ENCODE peak calls at places on chromosomes 13 and 19, in nine cellular contexts. One of them, this sample, is unnamed.

GRCh38 chr13:33583398-33583797 is 234.6 kb upstream of the RFC3 start:
- DNase-seq in sigmoid colon: no peak
- DNase-seq in tibial nerve: no peak
- DNase-seq in upper lobe of left lung: no peak
- DNase-seq in SK-N-SH: no peak
- DNase-seq in suprapubic skin: no peak
- DNase-seq in transverse colon: no peak
- DNase-seq in A549: no peak
- DNase-seq in esophagus muscularis mucosa: no peak
- DNase-seq in this sample: no peak

GRCh38 chr13:46578590-46578975 is 25.6 kb downstream of the LRCH1 start:
- DNase-seq in sigmoid colon: no peak
- DNase-seq in tibial nerve: no peak
- DNase-seq in upper lobe of left lung: no peak
- DNase-seq in SK-N-SH: no peak
- DNase-seq in suprapubic skin: no peak
- DNase-seq in transverse colon: no peak
- DNase-seq in A549: no peak
- DNase-seq in esophagus muscularis mucosa: no peak
- DNase-seq in this sample: no peak

GRCh38 chr19:33231511-33231910 is 5.9 kb upstream of the SLC7A10 start:
- DNase-seq in sigmoid colon: no peak
- DNase-seq in tibial nerve: no peak
- DNase-seq in upper lobe of left lung: no peak
- DNase-seq in SK-N-SH: no peak
- DNase-seq in suprapubic skin: no peak
- DNase-seq in transverse colon: no peak
- DNase-seq in A549: no peak
- DNase-seq in esophagus muscularis mucosa: no peak
- DNase-seq in this sample: no peak

GRCh38 chr13:75607447-75607846 is 28.7 kb upstream of the LMO7 start:
- DNase-seq in sigmoid colon: no peak
- DNase-seq in tibial nerve: no peak
- DNase-seq in upper lobe of left lung: no peak
- DNase-seq in SK-N-SH: no peak
- DNase-seq in suprapubic skin: no peak
- DNase-seq in transverse colon: no peak
- DNase-seq in A549: no peak
- DNase-seq in esophagus muscularis mucosa: no peak
- DNase-seq in this sample: no peak

GRCh38 chr19:47390533-47391488 is 28.5 kb downstream of the MEIS3 start:
- DNase-seq in sigmoid colon: no peak
- DNase-seq in tibial nerve: no peak
- DNase-seq in upper lobe of left lung: no peak
- DNase-seq in SK-N-SH: no peak
- DNase-seq in suprapubic skin: no peak
- DNase-seq in transverse colon: no peak
- DNase-seq in A549: no peak
- DNase-seq in esophagus muscularis mucosa: no peak
- DNase-seq in this sample: no peak

GRCh38 chr19:46447824-46448223 is 19.1 kb upstream of the PNMA8C start:
- DNase-seq in sigmoid colon: no peak
- DNase-seq in tibial nerve: no peak
- DNase-seq in upper lobe of left lung: no peak
- DNase-seq in SK-N-SH: no peak
- DNase-seq in suprapubic skin: no peak
- DNase-seq in transverse colon: no peak
- DNase-seq in A549: no peak
- DNase-seq in esophagus muscularis mucosa: no peak
- DNase-seq in this sample: no peak

GRCh38 chr19:39671739-39672363 is 16.1 kb downstream of the LGALS16 start:
- DNase-seq in sigmoid colon: no peak
- DNase-seq in tibial nerve: peak
- DNase-seq in upper lobe of left lung: no peak
- DNase-seq in SK-N-SH: peak
- DNase-seq in suprapubic skin: no peak
- DNase-seq in transverse colon: no peak
- DNase-seq in A549: peak
- DNase-seq in esophagus muscularis mucosa: peak
- DNase-seq in this sample: peak

GRCh38 chr19:18663940-18664530 is 19.4 kb upstream of the CRTC1 start:
- DNase-seq in sigmoid colon: no peak
- DNase-seq in tibial nerve: no peak
- DNase-seq in upper lobe of left lung: no peak
- DNase-seq in SK-N-SH: no peak
- DNase-seq in suprapubic skin: no peak
- DNase-seq in transverse colon: no peak
- DNase-seq in A549: no peak
- DNase-seq in esophagus muscularis mucosa: no peak
- DNase-seq in this sample: no peak

GRCh38 chr13:88384542-88384941 is 713.4 kb downstream of the SLITRK5 start:
- DNase-seq in sigmoid colon: no peak
- DNase-seq in tibial nerve: no peak
- DNase-seq in upper lobe of left lung: no peak
- DNase-seq in SK-N-SH: no peak
- DNase-seq in suprapubic skin: no peak
- DNase-seq in transverse colon: no peak
- DNase-seq in A549: no peak
- DNase-seq in esophagus muscularis mucosa: no peak
- DNase-seq in this sample: no peak

GRCh38 chr13:49256841-49257240 is 9.1 kb downstream of the CDADC1 start:
- DNase-seq in sigmoid colon: no peak
- DNase-seq in tibial nerve: peak
- DNase-seq in upper lobe of left lung: no peak
- DNase-seq in SK-N-SH: no peak
- DNase-seq in suprapubic skin: no peak
- DNase-seq in transverse colon: no peak
- DNase-seq in A549: no peak
- DNase-seq in esophagus muscularis mucosa: no peak
- DNase-seq in this sample: no peak

GRCh38 chr13:37102896-37103295 is 2.6 kb downstream of the CSNK1A1L start:
- DNase-seq in sigmoid colon: no peak
- DNase-seq in tibial nerve: no peak
- DNase-seq in upper lobe of left lung: no peak
- DNase-seq in SK-N-SH: no peak
- DNase-seq in suprapubic skin: no peak
- DNase-seq in transverse colon: no peak
- DNase-seq in A549: no peak
- DNase-seq in esophagus muscularis mucosa: no peak
- DNase-seq in this sample: no peak

DNA sequence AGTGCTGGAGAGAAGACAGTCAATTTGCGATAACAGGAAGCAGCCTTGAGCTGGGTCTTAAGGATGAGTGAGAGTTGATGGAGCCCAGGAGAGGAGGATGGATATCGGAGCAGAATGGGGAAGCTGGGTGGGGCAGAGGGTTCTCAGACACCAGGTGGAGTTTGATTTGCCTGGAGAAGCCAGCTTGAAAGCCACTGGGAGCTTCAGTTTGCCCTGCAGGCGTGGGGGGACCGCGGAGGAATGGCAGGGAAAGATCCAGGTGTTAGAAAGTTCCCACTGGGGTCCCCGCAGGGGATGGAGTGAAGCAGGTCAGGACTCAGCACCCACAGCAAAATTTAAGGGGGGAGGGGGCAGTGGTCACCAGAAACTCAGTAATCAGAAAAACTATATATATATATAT is 887 bp upstream of the CDC42EP5 start:
- DNase-seq in sigmoid colon: no peak
- DNase-seq in tibial nerve: no peak
- DNase-seq in upper lobe of left lung: no peak
- DNase-seq in SK-N-SH: no peak
- DNase-seq in suprapubic skin: peak
- DNase-seq in transverse colon: no peak
- DNase-seq in A549: no peak
- DNase-seq in esophagus muscularis mucosa: no peak
- DNase-seq in this sample: no peak
- TF ChIP-seq EP300 in sigmoid colon: no peak
- TF ChIP-seq EP300 in tibial nerve: no peak
- TF ChIP-seq EP300 in upper lobe of left lung: no peak
- TF ChIP-seq EP300 in SK-N-SH: no peak
- TF ChIP-seq EP300 in suprapubic skin: no peak
- TF ChIP-seq EP300 in transverse colon: no peak
- TF ChIP-seq EP300 in A549: no peak
- TF ChIP-seq EP300 in esophagus muscularis mucosa: no peak
- TF ChIP-seq EP300 in this sample: no peak

GRCh38 chr13:40386586-40386985 is 279.9 kb downstream of the FOXO1 start:
- DNase-seq in sigmoid colon: no peak
- DNase-seq in tibial nerve: no peak
- DNase-seq in upper lobe of left lung: no peak
- DNase-seq in SK-N-SH: no peak
- DNase-seq in suprapubic skin: no peak
- DNase-seq in transverse colon: no peak
- DNase-seq in A549: no peak
- DNase-seq in esophagus muscularis mucosa: no peak
- DNase-seq in this sample: no peak

GRCh38 chr13:40389081-40389641 is 277.3 kb downstream of the FOXO1 start:
- DNase-seq in sigmoid colon: no peak
- DNase-seq in tibial nerve: no peak
- DNase-seq in upper lobe of left lung: no peak
- DNase-seq in SK-N-SH: no peak
- DNase-seq in suprapubic skin: no peak
- DNase-seq in transverse colon: no peak
- DNase-seq in A549: no peak
- DNase-seq in esophagus muscularis mucosa: peak
- DNase-seq in this sample: no peak

GRCh38 chr13:40390290-40391008 is 276.0 kb downstream of the FOXO1 start:
- DNase-seq in sigmoid colon: no peak
- DNase-seq in tibial nerve: no peak
- DNase-seq in upper lobe of left lung: no peak
- DNase-seq in SK-N-SH: no peak
- DNase-seq in suprapubic skin: no peak
- DNase-seq in transverse colon: no peak
- DNase-seq in A549: no peak
- DNase-seq in esophagus muscularis mucosa: peak
- DNase-seq in this sample: no peak

GRCh38 chr13:40387775-40388174 is 278.7 kb downstream of the FOXO1 start:
- DNase-seq in sigmoid colon: no peak
- DNase-seq in tibial nerve: no peak
- DNase-seq in upper lobe of left lung: no peak
- DNase-seq in SK-N-SH: no peak
- DNase-seq in suprapubic skin: no peak
- DNase-seq in transverse colon: no peak
- DNase-seq in A549: no peak
- DNase-seq in esophagus muscularis mucosa: peak
- DNase-seq in this sample: no peak

GRCh38 chr13:40388617-40389016 is 277.8 kb downstream of the FOXO1 start:
- DNase-seq in sigmoid colon: peak
- DNase-seq in tibial nerve: no peak
- DNase-seq in upper lobe of left lung: peak
- DNase-seq in SK-N-SH: no peak
- DNase-seq in suprapubic skin: no peak
- DNase-seq in transverse colon: peak
- DNase-seq in A549: no peak
- DNase-seq in esophagus muscularis mucosa: peak
- DNase-seq in this sample: no peak
- TF ChIP-seq EP300 in sigmoid colon: no peak
- TF ChIP-seq EP300 in tibial nerve: no peak
- TF ChIP-seq EP300 in upper lobe of left lung: no peak
- TF ChIP-seq EP300 in SK-N-SH: no peak
- TF ChIP-seq EP300 in suprapubic skin: no peak
- TF ChIP-seq EP300 in transverse colon: no peak
- TF ChIP-seq EP300 in A549: no peak
- TF ChIP-seq EP300 in esophagus muscularis mucosa: no peak
- TF ChIP-seq EP300 in this sample: no peak

GRCh38 chr13:28031929-28032328 is 43.4 kb upstream of the URAD start:
- DNase-seq in sigmoid colon: no peak
- DNase-seq in tibial nerve: no peak
- DNase-seq in upper lobe of left lung: no peak
- DNase-seq in SK-N-SH: no peak
- DNase-seq in suprapubic skin: no peak
- DNase-seq in transverse colon: no peak
- DNase-seq in A549: no peak
- DNase-seq in esophagus muscularis mucosa: no peak
- DNase-seq in this sample: no peak

GRCh38 chr13:28037399-28037798 is 48.9 kb upstream of the URAD start:
- DNase-seq in sigmoid colon: no peak
- DNase-seq in tibial nerve: no peak
- DNase-seq in upper lobe of left lung: no peak
- DNase-seq in SK-N-SH: no peak
- DNase-seq in suprapubic skin: no peak
- DNase-seq in transverse colon: no peak
- DNase-seq in A549: no peak
- DNase-seq in esophagus muscularis mucosa: no peak
- DNase-seq in this sample: no peak

GRCh38 chr13:28034256-28034655 is 45.8 kb upstream of the URAD start:
- DNase-seq in sigmoid colon: no peak
- DNase-seq in tibial nerve: no peak
- DNase-seq in upper lobe of left lung: no peak
- DNase-seq in SK-N-SH: no peak
- DNase-seq in suprapubic skin: no peak
- DNase-seq in transverse colon: no peak
- DNase-seq in A549: no peak
- DNase-seq in esophagus muscularis mucosa: no peak
- DNase-seq in this sample: no peak

GRCh38 chr13:28031220-28031903 is 42.9 kb upstream of the URAD start:
- DNase-seq in sigmoid colon: peak
- DNase-seq in tibial nerve: no peak
- DNase-seq in upper lobe of left lung: peak
- DNase-seq in SK-N-SH: no peak
- DNase-seq in suprapubic skin: no peak
- DNase-seq in transverse colon: peak
- DNase-seq in A549: no peak
- DNase-seq in esophagus muscularis mucosa: no peak
- DNase-seq in this sample: no peak

DNA sequence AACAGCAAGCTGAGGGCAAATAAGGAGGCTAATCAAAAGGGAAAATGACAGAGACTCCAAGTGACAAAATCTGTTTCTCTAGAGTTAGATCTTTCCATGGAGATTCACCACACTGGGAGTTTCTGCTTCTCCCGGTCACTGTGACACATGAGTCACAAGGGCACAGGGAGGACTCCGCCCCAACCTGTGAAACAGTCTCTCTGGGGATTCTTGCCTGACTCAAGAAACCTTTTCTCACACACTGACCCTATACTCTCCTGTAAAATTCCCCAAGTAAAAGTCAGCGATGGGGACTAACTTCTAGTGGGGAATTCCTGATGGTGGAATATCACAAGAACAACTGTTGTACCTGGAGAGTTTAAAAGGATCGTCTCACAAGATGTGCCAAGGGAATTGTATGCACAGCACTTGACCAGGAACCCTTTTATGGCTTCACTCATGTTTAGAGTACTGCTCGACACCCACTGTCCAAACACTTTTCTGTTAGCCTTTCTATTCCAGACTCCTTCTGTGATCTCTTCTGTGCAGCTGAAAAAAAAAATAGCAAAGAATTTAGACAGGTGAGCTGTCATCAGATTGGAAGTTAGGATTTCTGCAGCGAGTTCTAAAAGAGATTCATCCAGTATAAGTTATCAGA is 46.8 kb upstream of the URAD start:
- DNase-seq in sigmoid colon: no peak
- DNase-seq in tibial nerve: no peak
- DNase-seq in upper lobe of left lung: peak
- DNase-seq in SK-N-SH: no peak
- DNase-seq in suprapubic skin: no peak
- DNase-seq in transverse colon: peak
- DNase-seq in A549: no peak
- DNase-seq in esophagus muscularis mucosa: no peak
- DNase-seq in this sample: no peak
- TF ChIP-seq EP300 in sigmoid colon: no peak
- TF ChIP-seq EP300 in tibial nerve: no peak
- TF ChIP-seq EP300 in upper lobe of left lung: no peak
- TF ChIP-seq EP300 in SK-N-SH: no peak
- TF ChIP-seq EP300 in suprapubic skin: no peak
- TF ChIP-seq EP300 in transverse colon: no peak
- TF ChIP-seq EP300 in A549: no peak
- TF ChIP-seq EP300 in esophagus muscularis mucosa: no peak
- TF ChIP-seq EP300 in this sample: no peak

GRCh38 chr19:1354496-1355257 is 29.0 kb upstream of the NDUFS7 start:
- DNase-seq in sigmoid colon: peak
- DNase-seq in tibial nerve: peak
- DNase-seq in upper lobe of left lung: peak
- DNase-seq in SK-N-SH: peak
- DNase-seq in suprapubic skin: peak
- DNase-seq in transverse colon: peak
- DNase-seq in A549: peak
- DNase-seq in esophagus muscularis mucosa: peak
- DNase-seq in this sample: peak
- TF ChIP-seq EP300 in sigmoid colon: no peak
- TF ChIP-seq EP300 in tibial nerve: peak
- TF ChIP-seq EP300 in upper lobe of left lung: no peak
- TF ChIP-seq EP300 in SK-N-SH: peak
- TF ChIP-seq EP300 in suprapubic skin: no peak
- TF ChIP-seq EP300 in transverse colon: no peak
- TF ChIP-seq EP300 in A549: no peak
- TF ChIP-seq EP300 in esophagus muscularis mucosa: no peak
- TF ChIP-seq EP300 in this sample: peak

This sample was measured in K562.